ENCODE peak calls at places on chromosomes 11 and 22, in eight cellular contexts. A is astrocyte of the spinal cord, Q is mammary epithelial cell, O is psoas muscle, N is endothelial cell, K is NCI-H345, Z is activated T-cell treated with anti-CD3 and anti-CD28 coated beads for 1 hour, R is COR-L47. X is an unnamed sample.

GRCh38 chr11:27698872-27699241 is 1.4 kb downstream of the BDNF start:
- DNase-seq in A (peak; percentile 94), Q (peak; percentile 55), O (peak; percentile 83), N (peak; percentile 92), K (peak; percentile 79), Z (peak; percentile 28), R (peak; percentile 77), X (no peak)

GRCh38 chr22:22787805-22788459 is 99.7 kb upstream of the IGLL5 start:
- DNase-seq in A (peak; percentile 11), Q (peak; percentile 12), O (peak; percentile 66), N (peak; percentile 78), K (peak; percentile 26), Z (peak; percentile 70), R (peak; percentile 39), X (no peak)

GRCh38 chr22:37267128-37267587 is 15.2 kb upstream of the CYTH4 start:
- DNase-seq in A (no peak), Q (no peak), O (peak; percentile 58), N (peak; percentile 83), K (no peak), Z (peak; percentile 68), R (no peak), X (no peak)

GRCh38 chr11:60924110-60924905 is at the start of gene TMEM132A:
- DNase-seq in A (peak; percentile 58), Q (peak; percentile 70), O (peak; percentile 78), N (peak; percentile 79), K (peak; percentile 83), Z (no peak), R (peak; percentile 72), X (no peak)

GRCh38 chr11:114304065-114304464 is 7.9 kb downstream of the NNMT start:
- DNase-seq in A (peak; percentile 6), Q (no peak), O (no peak), N (no peak), K (no peak), Z (no peak), R (no peak), X (no peak)

GRCh38 chr11:57515332-57516060 is at the start of gene SLC43A1:
- DNase-seq in A (peak; percentile 69), Q (no peak), O (peak; percentile 79), N (peak; percentile 38), K (no peak), Z (peak; percentile 12), R (peak; percentile 12), X (no peak)

GRCh38 chr11:120599816-120600420 is 88.4 kb downstream of the GRIK4 start:
- DNase-seq in A (no peak), Q (no peak), O (peak; percentile 22), N (no peak), K (no peak), Z (no peak), R (no peak), X (no peak)

GRCh38 chr22:46416537-46417267 is 81.2 kb downstream of the TRMU start:
- DNase-seq in A (peak; percentile 74), Q (no peak), O (no peak), N (no peak), K (no peak), Z (no peak), R (no peak), X (no peak)

GRCh38 chr11:2107941-2108630 is 31.1 kb downstream of the IGF2 start:
- DNase-seq in A (no peak), Q (no peak), O (peak; percentile 23), N (no peak), K (no peak), Z (no peak), R (no peak), X (no peak)

GRCh38 chr11:125974284-125974683 is 28.4 kb downstream of the VSIG10L2 start:
- DNase-seq in A (no peak), Q (no peak), O (no peak), N (no peak), K (no peak), Z (no peak), R (no peak), X (no peak)

GRCh38 chr11:70662691-70663098 is 264.4 kb downstream of the CTTN start:
- DNase-seq in A (no peak), Q (no peak), O (no peak), N (no peak), K (no peak), Z (no peak), R (no peak), X (no peak)